ENCODE peak calls at places on chromosome 7, in nine cellular contexts. One of them, this sample, is unnamed.

GRCh38 chr7:42940985-42941847 is 9.0 kb downstream of the MRPL32 start:
- DNase-seq in activated CD8-positive, alpha-beta memory T cell treated with anti-CD3 and anti-CD28 coated beads, Interleukin-2, amount 50 U/mL, for 48 hours: peak; percentile 83
- DNase-seq in activated CD4-positive, alpha-beta T cell treated with anti-CD3 and anti-CD28 coated beads, Interleukin-2, amount 50 U/mL, for 48 hours: peak; percentile 85
- DNase-seq in RWPE1: peak; percentile 71
- DNase-seq in stimulated activated CD4-positive, alpha-beta T cell treated with anti-CD3 and anti-CD28 coated beads, TNF-alpha, amount 100 ng/mL, for 48 hours: peak; percentile 65
- DNase-seq in lower lobe of right lung: peak; percentile 83
- DNase-seq in HS-5: peak; percentile 47
- DNase-seq in activated gamma-delta T cell treated with anti-CD3 and anti-CD28 coated beads, Interleukin-2, amount 50 U/mL, for 16 hours: peak; percentile 56
- DNase-seq in A172: peak; percentile 84
- DNase-seq in this sample: no peak

GRCh38 chr7:154928136-154929005 is 74.6 kb downstream of the PAXIP1 start:
- DNase-seq in RWPE1: peak; percentile 95
- DNase-seq in lower lobe of right lung: no peak
- DNase-seq in HS-5: peak; percentile 89
- DNase-seq in stimulated activated CD4-positive, alpha-beta T cell treated with anti-CD3 and anti-CD28 coated beads, TNF-alpha, amount 100 ng/mL, for 48 hours: peak; percentile 7
- DNase-seq in activated CD4-positive, alpha-beta T cell treated with anti-CD3 and anti-CD28 coated beads, Interleukin-2, amount 50 U/mL, for 48 hours: peak; percentile 46
- DNase-seq in A172: peak; percentile 88
- DNase-seq in activated gamma-delta T cell treated with anti-CD3 and anti-CD28 coated beads, Interleukin-2, amount 50 U/mL, for 16 hours: no peak
- DNase-seq in activated CD8-positive, alpha-beta memory T cell treated with anti-CD3 and anti-CD28 coated beads, Interleukin-2, amount 50 U/mL, for 48 hours: peak; percentile 72
- DNase-seq in this sample: peak; percentile 92

GRCh38 chr7:135238112-135238744 is 4.6 kb downstream of the STRA8 start:
- DNase-seq in lower lobe of right lung: no peak
- DNase-seq in RWPE1: no peak
- DNase-seq in activated CD4-positive, alpha-beta T cell treated with anti-CD3 and anti-CD28 coated beads, Interleukin-2, amount 50 U/mL, for 48 hours: peak; percentile 19
- DNase-seq in activated CD8-positive, alpha-beta memory T cell treated with anti-CD3 and anti-CD28 coated beads, Interleukin-2, amount 50 U/mL, for 48 hours: peak; percentile 60
- DNase-seq in activated gamma-delta T cell treated with anti-CD3 and anti-CD28 coated beads, Interleukin-2, amount 50 U/mL, for 16 hours: no peak
- DNase-seq in HS-5: no peak
- DNase-seq in A172: no peak
- DNase-seq in stimulated activated CD4-positive, alpha-beta T cell treated with anti-CD3 and anti-CD28 coated beads, TNF-alpha, amount 100 ng/mL, for 48 hours: no peak
- DNase-seq in this sample: no peak

GRCh38 chr7:26346611-26347200 is 55.0 kb downstream of the SNX10 start:
- DNase-seq in RWPE1: peak; percentile 85
- DNase-seq in HS-5: no peak
- DNase-seq in activated CD8-positive, alpha-beta memory T cell treated with anti-CD3 and anti-CD28 coated beads, Interleukin-2, amount 50 U/mL, for 48 hours: no peak
- DNase-seq in activated gamma-delta T cell treated with anti-CD3 and anti-CD28 coated beads, Interleukin-2, amount 50 U/mL, for 16 hours: no peak
- DNase-seq in stimulated activated CD4-positive, alpha-beta T cell treated with anti-CD3 and anti-CD28 coated beads, TNF-alpha, amount 100 ng/mL, for 48 hours: no peak
- DNase-seq in activated CD4-positive, alpha-beta T cell treated with anti-CD3 and anti-CD28 coated beads, Interleukin-2, amount 50 U/mL, for 48 hours: no peak
- DNase-seq in A172: peak; percentile 72
- DNase-seq in lower lobe of right lung: no peak
- DNase-seq in this sample: no peak

GRCh38 chr7:104980969-104981670 is 32.9 kb upstream of the KMT2E start:
- DNase-seq in lower lobe of right lung: no peak
- DNase-seq in activated CD8-positive, alpha-beta memory T cell treated with anti-CD3 and anti-CD28 coated beads, Interleukin-2, amount 50 U/mL, for 48 hours: no peak
- DNase-seq in activated gamma-delta T cell treated with anti-CD3 and anti-CD28 coated beads, Interleukin-2, amount 50 U/mL, for 16 hours: no peak
- DNase-seq in RWPE1: peak; percentile 63
- DNase-seq in HS-5: no peak
- DNase-seq in activated CD4-positive, alpha-beta T cell treated with anti-CD3 and anti-CD28 coated beads, Interleukin-2, amount 50 U/mL, for 48 hours: no peak
- DNase-seq in A172: peak; percentile 66
- DNase-seq in stimulated activated CD4-positive, alpha-beta T cell treated with anti-CD3 and anti-CD28 coated beads, TNF-alpha, amount 100 ng/mL, for 48 hours: no peak
- DNase-seq in this sample: no peak

GRCh38 chr7:85669139-85669692 is 482.4 kb upstream of the SEMA3D start:
- DNase-seq in HS-5: no peak
- DNase-seq in activated CD4-positive, alpha-beta T cell treated with anti-CD3 and anti-CD28 coated beads, Interleukin-2, amount 50 U/mL, for 48 hours: no peak
- DNase-seq in A172: no peak
- DNase-seq in activated gamma-delta T cell treated with anti-CD3 and anti-CD28 coated beads, Interleukin-2, amount 50 U/mL, for 16 hours: no peak
- DNase-seq in activated CD8-positive, alpha-beta memory T cell treated with anti-CD3 and anti-CD28 coated beads, Interleukin-2, amount 50 U/mL, for 48 hours: no peak
- DNase-seq in lower lobe of right lung: no peak
- DNase-seq in RWPE1: no peak
- DNase-seq in stimulated activated CD4-positive, alpha-beta T cell treated with anti-CD3 and anti-CD28 coated beads, TNF-alpha, amount 100 ng/mL, for 48 hours: no peak
- DNase-seq in this sample: no peak

GRCh38 chr7:2719007-2719406 is 31.0 kb downstream of the AMZ1 start:
- DNase-seq in activated gamma-delta T cell treated with anti-CD3 and anti-CD28 coated beads, Interleukin-2, amount 50 U/mL, for 16 hours: peak; percentile 56
- DNase-seq in RWPE1: peak; percentile 43
- DNase-seq in activated CD4-positive, alpha-beta T cell treated with anti-CD3 and anti-CD28 coated beads, Interleukin-2, amount 50 U/mL, for 48 hours: peak; percentile 80
- DNase-seq in lower lobe of right lung: no peak
- DNase-seq in A172: peak; percentile 26
- DNase-seq in HS-5: no peak
- DNase-seq in activated CD8-positive, alpha-beta memory T cell treated with anti-CD3 and anti-CD28 coated beads, Interleukin-2, amount 50 U/mL, for 48 hours: peak; percentile 87
- DNase-seq in stimulated activated CD4-positive, alpha-beta T cell treated with anti-CD3 and anti-CD28 coated beads, TNF-alpha, amount 100 ng/mL, for 48 hours: peak; percentile 66
- DNase-seq in this sample: no peak

GRCh38 chr7:83166-83840 is 109.1 kb upstream of the FAM20C start:
- DNase-seq in lower lobe of right lung: no peak
- DNase-seq in activated gamma-delta T cell treated with anti-CD3 and anti-CD28 coated beads, Interleukin-2, amount 50 U/mL, for 16 hours: no peak
- DNase-seq in A172: no peak
- DNase-seq in activated CD4-positive, alpha-beta T cell treated with anti-CD3 and anti-CD28 coated beads, Interleukin-2, amount 50 U/mL, for 48 hours: no peak
- DNase-seq in HS-5: no peak
- DNase-seq in stimulated activated CD4-positive, alpha-beta T cell treated with anti-CD3 and anti-CD28 coated beads, TNF-alpha, amount 100 ng/mL, for 48 hours: no peak
- DNase-seq in activated CD8-positive, alpha-beta memory T cell treated with anti-CD3 and anti-CD28 coated beads, Interleukin-2, amount 50 U/mL, for 48 hours: peak; percentile 38
- DNase-seq in RWPE1: no peak
- DNase-seq in this sample: no peak

GRCh38 chr7:11951909-11952308 is 119.9 kb upstream of the THSD7A start:
- DNase-seq in lower lobe of right lung: no peak
- DNase-seq in activated gamma-delta T cell treated with anti-CD3 and anti-CD28 coated beads, Interleukin-2, amount 50 U/mL, for 16 hours: no peak
- DNase-seq in activated CD4-positive, alpha-beta T cell treated with anti-CD3 and anti-CD28 coated beads, Interleukin-2, amount 50 U/mL, for 48 hours: no peak
- DNase-seq in stimulated activated CD4-positive, alpha-beta T cell treated with anti-CD3 and anti-CD28 coated beads, TNF-alpha, amount 100 ng/mL, for 48 hours: no peak
- DNase-seq in RWPE1: no peak
- DNase-seq in HS-5: no peak
- DNase-seq in activated CD8-positive, alpha-beta memory T cell treated with anti-CD3 and anti-CD28 coated beads, Interleukin-2, amount 50 U/mL, for 48 hours: no peak
- DNase-seq in A172: no peak
- DNase-seq in this sample: no peak

GRCh38 chr7:42236266-42237161 is 495 bp downstream of the GLI3 start:
- DNase-seq in RWPE1: peak; percentile 49
- DNase-seq in activated CD8-positive, alpha-beta memory T cell treated with anti-CD3 and anti-CD28 coated beads, Interleukin-2, amount 50 U/mL, for 48 hours: peak; percentile 54
- DNase-seq in HS-5: no peak
- DNase-seq in activated CD4-positive, alpha-beta T cell treated with anti-CD3 and anti-CD28 coated beads, Interleukin-2, amount 50 U/mL, for 48 hours: peak; percentile 10
- DNase-seq in A172: peak; percentile 55
- DNase-seq in activated gamma-delta T cell treated with anti-CD3 and anti-CD28 coated beads, Interleukin-2, amount 50 U/mL, for 16 hours: no peak
- DNase-seq in lower lobe of right lung: peak; percentile 60
- DNase-seq in stimulated activated CD4-positive, alpha-beta T cell treated with anti-CD3 and anti-CD28 coated beads, TNF-alpha, amount 100 ng/mL, for 48 hours: no peak
- DNase-seq in this sample: no peak

GRCh38 chr7:20514364-20514763 is 101.1 kb upstream of the ABCB5 start:
- DNase-seq in activated gamma-delta T cell treated with anti-CD3 and anti-CD28 coated beads, Interleukin-2, amount 50 U/mL, for 16 hours: no peak
- DNase-seq in stimulated activated CD4-positive, alpha-beta T cell treated with anti-CD3 and anti-CD28 coated beads, TNF-alpha, amount 100 ng/mL, for 48 hours: no peak
- DNase-seq in activated CD8-positive, alpha-beta memory T cell treated with anti-CD3 and anti-CD28 coated beads, Interleukin-2, amount 50 U/mL, for 48 hours: no peak
- DNase-seq in HS-5: peak; percentile 32
- DNase-seq in A172: peak; percentile 97
- DNase-seq in lower lobe of right lung: no peak
- DNase-seq in RWPE1: peak; percentile 72
- DNase-seq in activated CD4-positive, alpha-beta T cell treated with anti-CD3 and anti-CD28 coated beads, Interleukin-2, amount 50 U/mL, for 48 hours: no peak
- DNase-seq in this sample: no peak

GRCh38 chr7:157480651-157481050 is 143.8 kb downstream of the DNAJB6 start:
- DNase-seq in activated CD4-positive, alpha-beta T cell treated with anti-CD3 and anti-CD28 coated beads, Interleukin-2, amount 50 U/mL, for 48 hours: no peak
- DNase-seq in activated gamma-delta T cell treated with anti-CD3 and anti-CD28 coated beads, Interleukin-2, amount 50 U/mL, for 16 hours: no peak
- DNase-seq in HS-5: no peak
- DNase-seq in lower lobe of right lung: no peak
- DNase-seq in stimulated activated CD4-positive, alpha-beta T cell treated with anti-CD3 and anti-CD28 coated beads, TNF-alpha, amount 100 ng/mL, for 48 hours: no peak
- DNase-seq in activated CD8-positive, alpha-beta memory T cell treated with anti-CD3 and anti-CD28 coated beads, Interleukin-2, amount 50 U/mL, for 48 hours: peak; percentile 37
- DNase-seq in RWPE1: no peak
- DNase-seq in A172: no peak
- DNase-seq in this sample: no peak

GRCh38 chr7:43569424-43569823 is 13.5 kb upstream of the STK17A start:
- DNase-seq in stimulated activated CD4-positive, alpha-beta T cell treated with anti-CD3 and anti-CD28 coated beads, TNF-alpha, amount 100 ng/mL, for 48 hours: no peak
- DNase-seq in A172: peak; percentile 82
- DNase-seq in lower lobe of right lung: no peak
- DNase-seq in HS-5: no peak
- DNase-seq in activated gamma-delta T cell treated with anti-CD3 and anti-CD28 coated beads, Interleukin-2, amount 50 U/mL, for 16 hours: no peak
- DNase-seq in activated CD4-positive, alpha-beta T cell treated with anti-CD3 and anti-CD28 coated beads, Interleukin-2, amount 50 U/mL, for 48 hours: no peak
- DNase-seq in RWPE1: no peak
- DNase-seq in activated CD8-positive, alpha-beta memory T cell treated with anti-CD3 and anti-CD28 coated beads, Interleukin-2, amount 50 U/mL, for 48 hours: no peak
- DNase-seq in this sample: peak; percentile 71

GRCh38 chr7:26013551-26014083 is 138.4 kb upstream of the NFE2L3 start:
- DNase-seq in RWPE1: no peak
- DNase-seq in A172: no peak
- DNase-seq in HS-5: no peak
- DNase-seq in stimulated activated CD4-positive, alpha-beta T cell treated with anti-CD3 and anti-CD28 coated beads, TNF-alpha, amount 100 ng/mL, for 48 hours: no peak
- DNase-seq in lower lobe of right lung: no peak
- DNase-seq in activated CD4-positive, alpha-beta T cell treated with anti-CD3 and anti-CD28 coated beads, Interleukin-2, amount 50 U/mL, for 48 hours: no peak
- DNase-seq in activated CD8-positive, alpha-beta memory T cell treated with anti-CD3 and anti-CD28 coated beads, Interleukin-2, amount 50 U/mL, for 48 hours: no peak
- DNase-seq in activated gamma-delta T cell treated with anti-CD3 and anti-CD28 coated beads, Interleukin-2, amount 50 U/mL, for 16 hours: no peak
- DNase-seq in this sample: no peak

GRCh38 chr7:108127461-108127860 is 2.7 kb downstream of the LAMB4 start:
- DNase-seq in A172: no peak
- DNase-seq in stimulated activated CD4-positive, alpha-beta T cell treated with anti-CD3 and anti-CD28 coated beads, TNF-alpha, amount 100 ng/mL, for 48 hours: no peak
- DNase-seq in HS-5: no peak
- DNase-seq in lower lobe of right lung: no peak
- DNase-seq in RWPE1: no peak
- DNase-seq in activated gamma-delta T cell treated with anti-CD3 and anti-CD28 coated beads, Interleukin-2, amount 50 U/mL, for 16 hours: no peak
- DNase-seq in activated CD4-positive, alpha-beta T cell treated with anti-CD3 and anti-CD28 coated beads, Interleukin-2, amount 50 U/mL, for 48 hours: no peak
- DNase-seq in activated CD8-positive, alpha-beta memory T cell treated with anti-CD3 and anti-CD28 coated beads, Interleukin-2, amount 50 U/mL, for 48 hours: no peak
- DNase-seq in this sample: no peak

GRCh38 chr7:18444856-18445255 is 50.7 kb upstream of the HDAC9 start:
- DNase-seq in RWPE1: no peak
- DNase-seq in activated CD4-positive, alpha-beta T cell treated with anti-CD3 and anti-CD28 coated beads, Interleukin-2, amount 50 U/mL, for 48 hours: no peak
- DNase-seq in A172: no peak
- DNase-seq in HS-5: no peak
- DNase-seq in lower lobe of right lung: no peak
- DNase-seq in activated gamma-delta T cell treated with anti-CD3 and anti-CD28 coated beads, Interleukin-2, amount 50 U/mL, for 16 hours: no peak
- DNase-seq in stimulated activated CD4-positive, alpha-beta T cell treated with anti-CD3 and anti-CD28 coated beads, TNF-alpha, amount 100 ng/mL, for 48 hours: no peak
- DNase-seq in activated CD8-positive, alpha-beta memory T cell treated with anti-CD3 and anti-CD28 coated beads, Interleukin-2, amount 50 U/mL, for 48 hours: no peak
- DNase-seq in this sample: no peak

GRCh38 chr7:2185715-2186114 is 47.0 kb downstream of the MAD1L1 start:
- DNase-seq in lower lobe of right lung: no peak
- DNase-seq in activated CD8-positive, alpha-beta memory T cell treated with anti-CD3 and anti-CD28 coated beads, Interleukin-2, amount 50 U/mL, for 48 hours: no peak
- DNase-seq in A172: no peak
- DNase-seq in stimulated activated CD4-positive, alpha-beta T cell treated with anti-CD3 and anti-CD28 coated beads, TNF-alpha, amount 100 ng/mL, for 48 hours: no peak
- DNase-seq in activated CD4-positive, alpha-beta T cell treated with anti-CD3 and anti-CD28 coated beads, Interleukin-2, amount 50 U/mL, for 48 hours: no peak
- DNase-seq in activated gamma-delta T cell treated with anti-CD3 and anti-CD28 coated beads, Interleukin-2, amount 50 U/mL, for 16 hours: no peak
- DNase-seq in HS-5: no peak
- DNase-seq in RWPE1: no peak
- DNase-seq in this sample: no peak

GRCh38 chr7:157692156-157693011 is 355.6 kb downstream of the DNAJB6 start:
- DNase-seq in HS-5: no peak
- DNase-seq in activated CD4-positive, alpha-beta T cell treated with anti-CD3 and anti-CD28 coated beads, Interleukin-2, amount 50 U/mL, for 48 hours: no peak
- DNase-seq in stimulated activated CD4-positive, alpha-beta T cell treated with anti-CD3 and anti-CD28 coated beads, TNF-alpha, amount 100 ng/mL, for 48 hours: no peak
- DNase-seq in activated gamma-delta T cell treated with anti-CD3 and anti-CD28 coated beads, Interleukin-2, amount 50 U/mL, for 16 hours: no peak
- DNase-seq in A172: no peak
- DNase-seq in lower lobe of right lung: no peak
- DNase-seq in activated CD8-positive, alpha-beta memory T cell treated with anti-CD3 and anti-CD28 coated beads, Interleukin-2, amount 50 U/mL, for 48 hours: peak; percentile 50
- DNase-seq in RWPE1: no peak
- DNase-seq in this sample: no peak

GRCh38 chr7:70410134-70410750 is 721.7 kb upstream of the GALNT17 start:
- DNase-seq in A172: no peak
- DNase-seq in activated CD4-positive, alpha-beta T cell treated with anti-CD3 and anti-CD28 coated beads, Interleukin-2, amount 50 U/mL, for 48 hours: no peak
- DNase-seq in RWPE1: no peak
- DNase-seq in HS-5: no peak
- DNase-seq in stimulated activated CD4-positive, alpha-beta T cell treated with anti-CD3 and anti-CD28 coated beads, TNF-alpha, amount 100 ng/mL, for 48 hours: no peak
- DNase-seq in activated gamma-delta T cell treated with anti-CD3 and anti-CD28 coated beads, Interleukin-2, amount 50 U/mL, for 16 hours: no peak
- DNase-seq in activated CD8-positive, alpha-beta memory T cell treated with anti-CD3 and anti-CD28 coated beads, Interleukin-2, amount 50 U/mL, for 48 hours: no peak
- DNase-seq in lower lobe of right lung: no peak
- DNase-seq in this sample: no peak

GRCh38 chr7:150869467-150869866 is 17.1 kb downstream of the AOC1 start:
- DNase-seq in activated CD8-positive, alpha-beta memory T cell treated with anti-CD3 and anti-CD28 coated beads, Interleukin-2, amount 50 U/mL, for 48 hours: no peak
- DNase-seq in activated CD4-positive, alpha-beta T cell treated with anti-CD3 and anti-CD28 coated beads, Interleukin-2, amount 50 U/mL, for 48 hours: no peak
- DNase-seq in lower lobe of right lung: no peak
- DNase-seq in activated gamma-delta T cell treated with anti-CD3 and anti-CD28 coated beads, Interleukin-2, amount 50 U/mL, for 16 hours: no peak
- DNase-seq in RWPE1: no peak
- DNase-seq in A172: no peak
- DNase-seq in stimulated activated CD4-positive, alpha-beta T cell treated with anti-CD3 and anti-CD28 coated beads, TNF-alpha, amount 100 ng/mL, for 48 hours: no peak
- DNase-seq in HS-5: no peak
- DNase-seq in this sample: no peak

GRCh38 chr7:36763084-36763807 is 39.0 kb upstream of the AOAH start:
- DNase-seq in A172: peak; percentile 65
- DNase-seq in RWPE1: no peak
- DNase-seq in lower lobe of right lung: no peak
- DNase-seq in activated gamma-delta T cell treated with anti-CD3 and anti-CD28 coated beads, Interleukin-2, amount 50 U/mL, for 16 hours: no peak
- DNase-seq in activated CD4-positive, alpha-beta T cell treated with anti-CD3 and anti-CD28 coated beads, Interleukin-2, amount 50 U/mL, for 48 hours: no peak
- DNase-seq in HS-5: no peak
- DNase-seq in activated CD8-positive, alpha-beta memory T cell treated with anti-CD3 and anti-CD28 coated beads, Interleukin-2, amount 50 U/mL, for 48 hours: no peak
- DNase-seq in stimulated activated CD4-positive, alpha-beta T cell treated with anti-CD3 and anti-CD28 coated beads, TNF-alpha, amount 100 ng/mL, for 48 hours: no peak
- DNase-seq in this sample: no peak

GRCh38 chr7:98559958-98560357 is 57.1 kb upstream of the NPTX2 start:
- DNase-seq in activated CD8-positive, alpha-beta memory T cell treated with anti-CD3 and anti-CD28 coated beads, Interleukin-2, amount 50 U/mL, for 48 hours: no peak
- DNase-seq in A172: peak; percentile 41
- DNase-seq in lower lobe of right lung: no peak
- DNase-seq in activated CD4-positive, alpha-beta T cell treated with anti-CD3 and anti-CD28 coated beads, Interleukin-2, amount 50 U/mL, for 48 hours: no peak
- DNase-seq in activated gamma-delta T cell treated with anti-CD3 and anti-CD28 coated beads, Interleukin-2, amount 50 U/mL, for 16 hours: no peak
- DNase-seq in RWPE1: peak; percentile 66
- DNase-seq in HS-5: no peak
- DNase-seq in stimulated activated CD4-positive, alpha-beta T cell treated with anti-CD3 and anti-CD28 coated beads, TNF-alpha, amount 100 ng/mL, for 48 hours: no peak
- DNase-seq in this sample: no peak

GRCh38 chr7:71753959-71754652 is 622.2 kb downstream of the GALNT17 start:
- DNase-seq in A172: no peak
- DNase-seq in activated CD4-positive, alpha-beta T cell treated with anti-CD3 and anti-CD28 coated beads, Interleukin-2, amount 50 U/mL, for 48 hours: no peak
- DNase-seq in activated CD8-positive, alpha-beta memory T cell treated with anti-CD3 and anti-CD28 coated beads, Interleukin-2, amount 50 U/mL, for 48 hours: no peak
- DNase-seq in RWPE1: no peak
- DNase-seq in stimulated activated CD4-positive, alpha-beta T cell treated with anti-CD3 and anti-CD28 coated beads, TNF-alpha, amount 100 ng/mL, for 48 hours: no peak
- DNase-seq in HS-5: no peak
- DNase-seq in lower lobe of right lung: no peak
- DNase-seq in activated gamma-delta T cell treated with anti-CD3 and anti-CD28 coated beads, Interleukin-2, amount 50 U/mL, for 16 hours: no peak
- DNase-seq in this sample: no peak

GRCh38 chr7:20407585-20408466 is 77.1 kb downstream of the ITGB8 start:
- DNase-seq in A172: peak; percentile 48
- DNase-seq in RWPE1: peak; percentile 71
- DNase-seq in activated CD8-positive, alpha-beta memory T cell treated with anti-CD3 and anti-CD28 coated beads, Interleukin-2, amount 50 U/mL, for 48 hours: no peak
- DNase-seq in stimulated activated CD4-positive, alpha-beta T cell treated with anti-CD3 and anti-CD28 coated beads, TNF-alpha, amount 100 ng/mL, for 48 hours: no peak
- DNase-seq in activated CD4-positive, alpha-beta T cell treated with anti-CD3 and anti-CD28 coated beads, Interleukin-2, amount 50 U/mL, for 48 hours: no peak
- DNase-seq in activated gamma-delta T cell treated with anti-CD3 and anti-CD28 coated beads, Interleukin-2, amount 50 U/mL, for 16 hours: no peak
- DNase-seq in lower lobe of right lung: peak; percentile 69
- DNase-seq in HS-5: peak; percentile 91
- DNase-seq in this sample: peak; percentile 22

This sample was measured in BJ.